ENCODE peak calls at places on chromosomes 12 and 14, in five cellular contexts. A, J, L, R and V are unnamed samples.

GRCh38 chr14:49863483-49864262 is 11.1 kb upstream of the NEMF start:
- DNase-seq in J (no peak), A (peak), L (peak), R (no peak), V (no peak)

GRCh38 chr12:3453947-3454675 is 36.9 kb upstream of the PRMT8 start:
- DNase-seq in L (no peak), R (peak), A (peak), J (peak), V (no peak)

GRCh38 chr14:106845286-106846087 is 1319.1 kb downstream of the TMEM121 start:
- DNase-seq in R (peak), A (no peak), J (no peak), L (peak), V (no peak)

GRCh38 chr12:49872381-49872780 is 29.5 kb upstream of the BCDIN3D start:
- DNase-seq in A (no peak), J (no peak), R (no peak), L (no peak), V (peak)

GRCh38 chr12:57575771-57576612 is 15.0 kb upstream of the PIP4K2C start:
- DNase-seq in J (no peak), R (no peak), L (no peak), A (no peak), V (no peak)

GRCh38 chr14:70113211-70113610 is 75.5 kb downstream of the SLC8A3 start:
- DNase-seq in R (no peak), J (no peak), A (no peak), L (no peak), V (no peak)

GRCh38 chr12:113266106-113266895 is 45.0 kb downstream of the TPCN1 start:
- DNase-seq in L (no peak), A (no peak), R (no peak), J (no peak), V (peak)

GRCh38 chr12:90712671-90713070 is 242.3 kb downstream of the CCER1 start:
- DNase-seq in R (no peak), J (no peak), A (no peak), L (no peak), V (no peak)

GRCh38 chr12:31206038-31206670 is 119.8 kb downstream of the SINHCAF start:
- DNase-seq in L (no peak), A (peak), R (peak), J (peak), V (no peak)

GRCh38 chr12:88970742-88971141 is 381.6 kb downstream of the DUSP6 start:
- DNase-seq in A (no peak), J (no peak), L (no peak), R (no peak), V (no peak)
- TF ChIP-seq CTCF in A (no peak), J (no peak), L (no peak), R (no peak), V (no peak)

DNA sequence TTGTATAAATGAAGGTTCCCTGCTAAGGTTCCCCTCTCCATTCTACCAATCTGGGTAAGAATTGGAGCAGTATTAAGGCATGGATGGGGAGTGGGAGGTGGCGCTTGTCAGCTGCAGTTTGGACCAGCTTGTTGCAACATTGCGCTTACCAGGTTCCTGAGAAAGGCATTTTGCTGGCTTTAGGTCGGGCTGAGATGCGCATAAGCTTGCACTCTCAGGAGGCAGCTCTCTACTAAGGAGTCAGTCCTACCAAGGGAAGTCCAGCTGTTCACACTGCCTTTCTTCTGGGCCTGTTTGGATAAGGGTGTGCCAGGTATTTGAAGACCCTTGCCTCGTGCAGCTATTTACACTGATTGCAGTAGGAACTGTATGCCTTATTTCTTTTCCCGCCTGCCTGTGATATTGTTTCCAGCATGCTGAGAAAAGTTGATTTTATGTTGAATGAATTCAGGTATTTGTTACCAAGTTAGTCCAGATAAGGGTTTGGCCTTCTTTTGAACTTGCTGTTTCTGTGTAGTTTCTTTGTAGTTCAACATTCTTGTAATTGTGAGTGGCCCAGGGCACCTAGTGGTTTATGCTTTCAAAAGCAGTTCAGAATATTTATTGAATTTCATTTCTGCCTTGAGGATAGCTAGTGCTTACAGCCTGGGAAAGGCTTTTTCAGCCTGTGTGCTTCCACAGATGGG is 2.6 kb downstream of the MLEC start:
- DNase-seq in A (no peak), J (no peak), L (no peak), R (no peak), V (no peak)
- TF ChIP-seq CTCF in A (no peak), J (no peak), L (no peak), R (no peak), V (no peak)

GRCh38 chr12:101823891-101824290 is 6.9 kb downstream of the GNPTAB start:
- DNase-seq in A (peak), L (peak), R (no peak), J (no peak), V (no peak)
- TF ChIP-seq CTCF in A (no peak), L (peak), R (peak), J (no peak), V (peak)

DNA sequence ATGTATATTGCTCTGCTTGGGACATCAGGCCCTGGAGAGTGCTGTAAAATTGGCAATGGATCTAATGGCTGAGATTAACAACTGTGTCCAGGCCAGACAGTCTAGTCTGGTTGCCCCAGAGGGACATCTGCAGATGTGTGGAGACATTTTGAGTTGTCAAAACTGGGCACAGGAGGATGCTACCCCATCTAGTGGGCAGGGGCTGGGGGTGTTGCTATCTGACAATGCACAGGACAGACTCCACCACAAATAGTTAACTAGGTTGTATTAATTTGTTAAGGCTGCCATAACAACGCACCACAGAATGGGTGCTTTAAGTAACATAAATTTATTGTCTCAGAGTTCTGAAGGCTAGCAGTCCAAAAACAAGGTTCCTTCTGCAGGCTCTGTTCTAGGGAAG is 302.5 kb upstream of the AMIGO2 start:
- DNase-seq in L (peak), J (no peak), A (no peak), R (no peak), V (no peak)
- TF ChIP-seq CTCF in L (peak), J (no peak), A (no peak), R (no peak), V (no peak)

DNA sequence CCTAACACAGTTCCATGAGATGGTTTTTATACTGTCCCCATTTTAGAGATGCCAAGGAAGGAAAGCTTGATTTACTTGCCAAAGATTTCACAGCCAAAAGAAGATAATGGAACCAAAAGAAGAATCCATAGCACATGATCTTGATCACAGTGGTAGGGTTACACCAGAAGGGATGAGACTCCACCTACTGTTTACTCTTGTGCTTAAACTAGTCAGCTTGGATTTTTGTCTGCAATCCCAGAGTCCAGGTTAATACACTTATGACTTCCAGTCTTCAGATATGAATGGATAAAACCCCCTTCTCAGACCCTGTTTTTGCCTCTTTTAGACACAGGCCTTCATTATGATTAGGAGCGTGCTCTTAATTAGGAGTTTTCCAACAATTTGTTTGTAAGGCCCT is 454.2 kb downstream of the AEBP2 start:
- DNase-seq in L (no peak), R (peak), J (no peak), A (peak), V (no peak)
- TF ChIP-seq CTCF in L (no peak), R (no peak), J (no peak), A (peak), V (peak)